ENCODE peak calls at places on chromosomes 1 and 21, in eight cellular contexts. P is WERI-Rb-1, D is fibroblast of lung, U is AG09309, Y is cardiac muscle cell, O is IMR-90, G is RWPE2, J is spleen. I is an unnamed sample.

GRCh38 chr1:236341298-236341697 is 52.8 kb upstream of the EDARADD start:
- DNase-seq in G (no peak), O (no peak), D (no peak), Y (no peak), J (no peak), U (no peak), P (no peak), I (no peak)

GRCh38 chr1:33111965-33112364 is 31.0 kb downstream of the AZIN2 start:
- DNase-seq in P (no peak), J (no peak), U (no peak), G (no peak), O (peak), Y (no peak), D (peak), I (no peak)

GRCh38 chr21:42721341-42721824 is 68.0 kb downstream of the PDE9A start:
- DNase-seq in D (peak), G (no peak), O (no peak), Y (no peak), U (no peak), J (no peak), P (no peak), I (no peak)

GRCh38 chr1:16351449-16351993 is 759 bp downstream of the FBXO42 start:
- DNase-seq in O (peak), D (peak), U (no peak), G (no peak), P (no peak), Y (peak), J (no peak), I (no peak)

GRCh38 chr1:60564856-60565445 is 491.4 kb upstream of the C1orf87 start:
- DNase-seq in O (no peak), G (no peak), U (no peak), J (no peak), P (no peak), Y (no peak), D (peak), I (no peak)

GRCh38 chr1:210143465-210144062 is 89.0 kb upstream of the SERTAD4 start:
- DNase-seq in O (peak), D (peak), G (no peak), P (peak), U (no peak), J (no peak), Y (peak), I (peak)

GRCh38 chr1:20634594-20635084 is 1.4 kb downstream of the PINK1 start:
- DNase-seq in U (no peak), J (no peak), G (no peak), D (peak), O (peak), Y (peak), P (peak), I (no peak)

GRCh38 chr1:14570514-14570913 is 28.0 kb upstream of the KAZN start:
- DNase-seq in G (no peak), Y (no peak), D (peak), J (no peak), U (no peak), O (peak), P (no peak), I (no peak)

GRCh38 chr1:78225153-78225552 is 179.4 kb downstream of the GIPC2 start:
- DNase-seq in J (no peak), G (no peak), P (no peak), U (no peak), D (no peak), Y (no peak), O (peak), I (no peak)

GRCh38 chr1:34681481-34682451 is 73.1 kb upstream of the GJB5 start:
- DNase-seq in O (peak), U (peak), Y (peak), D (peak), J (no peak), G (no peak), P (peak), I (no peak)

GRCh38 chr1:231512147-231512698 is 16.2 kb upstream of the TSNAX start:
- DNase-seq in U (peak), J (no peak), Y (no peak), D (peak), P (no peak), G (no peak), O (peak), I (peak)

GRCh38 chr1:19936061-19936750 is 12.8 kb upstream of the PLA2G2E start:
- DNase-seq in U (no peak), D (no peak), O (no peak), P (no peak), Y (no peak), G (no peak), J (no peak), I (no peak)

GRCh38 chr1:91054780-91055481 is 33.1 kb upstream of the ZNF644 start:
- DNase-seq in U (no peak), J (no peak), D (no peak), P (no peak), Y (no peak), O (no peak), G (no peak), I (no peak)

GRCh38 chr21:44314128-44314527 is 14.3 kb downstream of the PFKL start:
- DNase-seq in J (no peak), G (no peak), U (no peak), Y (no peak), D (no peak), O (no peak), P (no peak), I (no peak)

GRCh38 chr1:2108877-2109580 is 58.8 kb downstream of the PRKCZ start:
- DNase-seq in P (no peak), G (peak), U (no peak), J (no peak), D (no peak), Y (no peak), O (no peak), I (no peak)

GRCh38 chr1:50441183-50441582 is 17.9 kb upstream of the DMRTA2 start:
- DNase-seq in U (no peak), P (no peak), O (no peak), J (no peak), D (no peak), G (no peak), Y (no peak), I (no peak)

GRCh38 chr1:1614204-1614953 is 921 bp upstream of the MIB2 start:
- DNase-seq in Y (no peak), G (no peak), J (peak), O (peak), U (peak), D (peak), P (no peak), I (peak)

GRCh38 chr1:153578936-153579335 is 13.3 kb upstream of the S100A2 start:
- DNase-seq in G (no peak), U (no peak), O (no peak), Y (no peak), P (no peak), J (peak), D (no peak), I (no peak)

GRCh38 chr1:244995602-244996400 is 131.5 kb upstream of the HNRNPU start:
- DNase-seq in U (no peak), P (no peak), Y (no peak), O (no peak), G (no peak), J (no peak), D (no peak), I (no peak)

GRCh38 chr1:60430375-60430774 is 356.8 kb upstream of the C1orf87 start:
- DNase-seq in J (no peak), Y (no peak), U (no peak), G (no peak), O (no peak), P (no peak), D (no peak), I (no peak)

GRCh38 chr1:184025242-184025675 is 12.3 kb downstream of the COLGALT2 start:
- DNase-seq in P (peak), Y (no peak), D (peak), G (no peak), U (peak), O (peak), J (no peak), I (peak)

GRCh38 chr1:77394166-77394565 is 112.3 kb downstream of the AK5 start:
- DNase-seq in D (no peak), J (no peak), U (peak), O (peak), G (no peak), Y (no peak), P (no peak), I (peak)

GRCh38 chr1:89894210-89894668 is 73.4 kb downstream of the LRRC8D start:
- DNase-seq in J (no peak), U (no peak), P (no peak), D (peak), G (no peak), O (peak), Y (peak), I (peak)

GRCh38 chr1:27233677-27234053 is 767 bp upstream of the WDTC1 start:
- DNase-seq in Y (no peak), J (no peak), O (no peak), D (no peak), G (no peak), U (no peak), P (peak), I (no peak)

GRCh38 chr1:30140566-30140965 is 582.8 kb downstream of the MATN1 start:
- DNase-seq in D (no peak), J (no peak), Y (no peak), U (no peak), O (no peak), G (no peak), P (no peak), I (no peak)

GRCh38 chr1:14852301-14852700 is 253.8 kb downstream of the KAZN start:
- DNase-seq in Y (no peak), O (no peak), G (no peak), P (no peak), U (no peak), D (no peak), J (no peak), I (no peak)

GRCh38 chr1:62335656-62336055 is 16.4 kb upstream of the KANK4 start:
- DNase-seq in P (no peak), G (no peak), D (no peak), U (no peak), O (no peak), Y (no peak), J (peak), I (no peak)

DNA sequence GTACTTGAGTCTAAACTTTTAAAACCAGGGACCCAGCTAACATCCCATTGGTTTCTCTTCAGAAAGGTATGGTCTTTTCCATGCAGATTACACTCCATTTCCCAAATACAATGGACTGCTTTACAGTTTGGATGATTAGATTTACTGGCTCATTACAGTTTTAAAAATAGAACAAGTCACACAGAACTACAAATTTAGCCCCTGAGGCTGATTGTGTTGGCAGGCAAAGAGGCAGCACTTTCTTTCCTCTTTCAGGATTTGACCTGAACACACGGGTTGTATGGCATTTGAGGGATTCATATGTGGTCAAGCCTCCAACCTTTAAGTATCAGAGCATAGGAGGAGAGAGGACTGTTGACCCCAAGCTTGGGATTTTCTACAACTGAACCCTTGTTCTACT is 21.8 kb upstream of the VTCN1 start:
- DNase-seq in O (no peak), J (no peak), D (no peak), G (no peak), P (no peak), U (no peak), Y (peak), I (no peak)
- TF ChIP-seq CTCF in O (no peak), J (no peak), D (no peak), G (no peak), P (no peak), U (no peak), Y (no peak), I (no peak)

GRCh38 chr1:94039871-94040569 is 80.9 kb downstream of the ABCA4 start:
- DNase-seq in Y (no peak), D (peak), P (no peak), J (no peak), G (no peak), O (no peak), U (no peak), I (no peak)
- H3K4me3 ChIP-seq in Y (no peak), D (no peak), P (no peak), J (no peak), G (no peak), O (no peak), U (no peak), I (no peak)

GRCh38 chr1:165039996-165040395 is 316.5 kb downstream of the LMX1A start:
- DNase-seq in D (no peak), G (no peak), J (no peak), U (no peak), P (no peak), Y (no peak), O (no peak), I (no peak)

GRCh38 chr1:165036403-165036802 is 320.1 kb downstream of the LMX1A start:
- DNase-seq in Y (no peak), P (no peak), J (no peak), D (no peak), G (no peak), U (no peak), O (no peak), I (no peak)

GRCh38 chr1:165034136-165034535 is 322.4 kb downstream of the LMX1A start:
- DNase-seq in G (no peak), Y (no peak), D (peak), U (no peak), J (no peak), P (no peak), O (no peak), I (no peak)
- TF ChIP-seq CTCF in G (no peak), Y (no peak), D (no peak), U (no peak), J (no peak), P (no peak), O (no peak), I (no peak)

GRCh38 chr21:39648879-39649278 is 36.1 kb downstream of the B3GALT5 start:
- DNase-seq in G (no peak), U (no peak), J (no peak), O (no peak), P (no peak), D (no peak), Y (no peak), I (no peak)

GRCh38 chr21:39650801-39651200 is 38.1 kb downstream of the B3GALT5 start:
- DNase-seq in Y (no peak), P (no peak), O (no peak), G (no peak), J (no peak), U (no peak), D (no peak), I (no peak)

GRCh38 chr21:39651206-39651605 is 38.5 kb downstream of the B3GALT5 start:
- DNase-seq in U (no peak), Y (no peak), P (no peak), O (no peak), J (no peak), D (no peak), G (no peak), I (no peak)

GRCh38 chr21:39650306-39650705 is 37.6 kb downstream of the B3GALT5 start:
- DNase-seq in G (no peak), U (no peak), P (no peak), O (no peak), D (no peak), J (no peak), Y (no peak), I (no peak)

GRCh38 chr21:39649526-39649925 is 36.8 kb downstream of the B3GALT5 start:
- DNase-seq in U (no peak), D (no peak), J (no peak), P (no peak), O (no peak), G (no peak), Y (no peak), I (no peak)
- H3K4me3 ChIP-seq in U (no peak), D (no peak), J (no peak), P (no peak), O (no peak), G (no peak), Y (no peak), I (no peak)

GRCh38 chr1:157781048-157781447 is 4.1 kb upstream of the FCRL2 start:
- DNase-seq in P (no peak), G (no peak), Y (no peak), D (no peak), U (no peak), O (no peak), J (no peak), I (no peak)
- TF ChIP-seq CTCF in P (no peak), G (no peak), Y (no peak), D (no peak), U (no peak), O (no peak), J (no peak), I (no peak)

DNA sequence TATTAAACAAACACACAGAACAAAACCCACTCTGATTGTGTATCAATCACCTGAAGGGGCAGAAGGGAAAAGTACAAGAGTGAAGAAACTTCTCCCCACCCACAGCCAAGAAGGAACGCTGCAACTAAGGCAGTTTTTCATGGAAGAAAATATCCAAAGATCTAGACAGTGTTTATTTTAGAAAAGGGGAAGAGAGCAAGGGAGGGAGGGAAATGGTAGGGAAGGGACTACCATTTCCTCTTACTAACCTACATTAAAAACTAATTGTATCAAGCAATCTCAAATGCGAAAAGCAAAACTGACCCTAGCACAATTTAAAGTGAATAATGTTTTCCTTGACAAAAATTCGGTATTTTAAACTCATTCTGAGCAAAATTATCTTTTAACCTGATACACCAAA is 3.5 kb downstream of the NRIP1 start:
- DNase-seq in Y (no peak), G (no peak), D (no peak), J (no peak), P (no peak), O (no peak), U (no peak), I (no peak)
- H3K4me3 ChIP-seq in Y (no peak), G (no peak), D (peak), J (no peak), P (no peak), O (peak), U (no peak), I (peak)

DNA sequence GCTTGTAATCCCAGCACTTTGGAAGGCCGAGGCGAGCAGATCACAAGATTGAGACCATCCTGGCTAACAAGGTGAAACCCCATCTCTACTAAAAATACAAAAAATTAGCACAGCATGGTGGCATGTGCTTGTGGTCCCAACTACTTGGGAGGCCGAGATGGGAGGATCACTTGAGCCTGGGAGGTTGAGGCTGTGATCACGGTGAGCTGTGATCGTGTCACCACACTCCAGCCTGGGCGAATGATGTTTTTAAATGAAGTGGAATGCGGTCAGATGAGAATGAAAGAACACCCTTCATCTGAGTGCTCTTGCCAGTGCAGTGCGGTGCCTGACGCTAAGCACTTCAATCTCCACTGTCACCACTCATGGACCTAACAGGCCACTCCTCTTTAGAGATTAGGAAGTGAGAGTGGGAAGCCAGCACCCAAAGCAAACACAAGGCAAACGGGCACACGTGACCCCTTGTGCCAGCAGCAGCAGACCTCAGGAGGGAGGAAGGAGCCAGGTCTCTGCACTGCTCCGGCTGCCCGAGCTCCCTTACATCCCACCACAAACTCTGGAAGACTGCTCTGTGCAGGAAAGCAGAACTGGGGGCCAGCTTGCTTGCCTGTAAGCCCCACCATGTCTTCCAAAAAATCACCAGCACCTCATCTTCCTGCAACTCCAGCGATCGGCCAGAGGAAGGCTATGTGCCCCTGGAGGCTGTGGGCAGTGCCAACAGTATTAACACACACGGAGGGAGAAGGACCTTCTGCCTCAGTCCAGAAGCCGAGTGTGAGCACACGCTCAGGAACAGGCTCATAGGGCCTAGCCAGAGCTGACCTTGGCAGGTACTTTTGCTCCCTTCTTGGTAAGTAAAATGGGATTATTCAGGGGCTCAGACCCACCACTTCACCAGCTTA is 9.7 kb downstream of the CTNNBIP1 start:
- DNase-seq in D (no peak), P (peak), G (no peak), J (peak), Y (peak), O (no peak), U (no peak), I (no peak)
- TF ChIP-seq CTCF in D (no peak), P (no peak), G (no peak), J (no peak), Y (no peak), O (no peak), U (no peak), I (no peak)

DNA sequence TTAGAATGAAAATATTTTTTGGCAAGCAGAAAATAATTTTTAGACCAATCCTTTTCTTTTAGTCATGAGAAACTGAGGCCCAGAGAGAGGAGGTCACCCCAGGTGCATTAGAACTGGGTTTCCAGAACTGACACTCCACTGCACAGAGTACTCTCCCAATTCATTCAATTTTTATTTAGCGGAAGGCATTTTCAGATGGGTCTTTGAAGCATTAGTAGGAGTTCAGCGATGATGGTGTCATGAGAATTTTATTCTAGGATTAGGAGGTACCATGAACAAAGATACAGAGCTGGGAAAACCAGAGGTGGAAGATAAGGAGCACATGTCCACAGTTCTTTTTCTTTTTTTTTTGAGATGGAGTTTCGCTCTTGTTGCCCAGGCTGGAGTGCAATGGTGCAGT is 2.3 kb downstream of the PCSK9 start:
- DNase-seq in O (no peak), U (no peak), P (no peak), G (no peak), D (no peak), Y (no peak), J (no peak), I (no peak)
- H3K4me3 ChIP-seq in O (no peak), U (no peak), P (no peak), G (peak), D (no peak), Y (no peak), J (no peak), I (no peak)

I was measured in AG04449.